ENCODE peak calls at places on chromosomes 6 and 20, in five cellular contexts. H is NAMALWA, O is HS-27A, I is type B pancreatic cell, B is NCI-H1092 treated with DMSO at 0.1 percent for 48 hours. A is an unnamed sample.

GRCh38 chr20:46348231-46348803 is 40.0 kb upstream of the CDH22 start:
- DNase-seq in H (no peak), O (no peak), I (no peak), B (no peak), A (no peak)

GRCh38 chr6:105648276-105648675 is 245.4 kb upstream of the PREP start:
- DNase-seq in H (no peak), O (no peak), I (no peak), B (no peak), A (no peak)

GRCh38 chr6:149990109-149990671 is 26.4 kb downstream of the ULBP1 start:
- DNase-seq in H (no peak), O (no peak), I (no peak), B (no peak), A (no peak)

GRCh38 chr6:168906251-168906845 is 347.3 kb downstream of the THBS2 start:
- DNase-seq in H (no peak), O (no peak), I (no peak), B (no peak), A (no peak)

GRCh38 chr20:58246346-58246745 is 17.9 kb upstream of the ANKRD60 start:
- DNase-seq in H (no peak), O (no peak), I (no peak), B (no peak), A (no peak)

GRCh38 chr6:82959385-82959941 is 106.2 kb downstream of the UBE3D start:
- DNase-seq in H (no peak), O (peak; percentile 58), I (no peak), B (no peak), A (no peak)

GRCh38 chr20:13348301-13349239 is 127.5 kb downstream of the ISM1 start:
- DNase-seq in H (no peak), O (no peak), I (no peak), B (no peak), A (no peak)

GRCh38 chr6:88166901-88167624 is 916 bp upstream of the CNR1 start:
- DNase-seq in H (no peak), O (no peak), I (no peak), B (no peak), A (no peak)

GRCh38 chr20:62822788-62823651 is 6.2 kb downstream of the COL9A3 start:
- DNase-seq in H (peak; percentile 97), O (no peak), I (no peak), B (peak; percentile 53), A (no peak)

GRCh38 chr6:80543598-80544181 is 437.2 kb downstream of the BCKDHB start:
- DNase-seq in H (no peak), O (peak; percentile 40), I (no peak), B (no peak), A (peak; percentile 36)